ENCODE peak calls at places on chromosomes 16 and 17, in nine cellular contexts. H is omental fat pad; M is stimulated activated CD4-positive, alpha-beta T cell treated with anti-CD3 and anti-CD28 coated beads, TNF-alpha, amount 100 ng/mL, for 1 hour; Y is caudate nucleus; Z is A673; O is T47D; D is RPMI7951; R is CD8-positive, alpha-beta T cell; V is activated naive CD4-positive, alpha-beta T cell treated with anti-CD3 and anti-CD28 coated beads for 36 hours. U is an unnamed sample.

GRCh38 chr17:43787728-43788127 is 7.5 kb downstream of the CFAP97D1 start:
- DNase-seq in V (no peak), H (no peak), D (no peak), R (no peak), Y (no peak), Z (peak; percentile 39), M (no peak), O (no peak), U (no peak)

GRCh38 chr17:55845385-55845784 is 94.5 kb downstream of the PCTP start:
- DNase-seq in D (peak; percentile 29), R (peak; percentile 1), Y (no peak), M (no peak), O (no peak), V (peak; percentile 40), Z (peak; percentile 71), H (peak; percentile 23), U (peak; percentile 42)

GRCh38 chr17:49834118-49834743 is 13.6 kb downstream of the TAC4 start:
- DNase-seq in M (no peak), O (no peak), Z (no peak), R (no peak), H (no peak), V (no peak), Y (no peak), D (no peak), U (no peak)

GRCh38 chr17:39674702-39675389 is 6.6 kb downstream of the PNMT start:
- DNase-seq in Z (no peak), O (peak; percentile 78), V (no peak), M (no peak), H (no peak), R (no peak), Y (no peak), D (no peak), U (no peak)

GRCh38 chr16:89020068-89020924 is 43.3 kb upstream of the CBFA2T3 start:
- DNase-seq in Z (no peak), D (peak; percentile 25), O (no peak), R (no peak), V (peak; percentile 60), M (no peak), Y (no peak), H (no peak), U (no peak)

GRCh38 chr16:77093999-77094398 is 97.0 kb upstream of the MON1B start:
- DNase-seq in M (no peak), D (no peak), Z (no peak), H (no peak), V (no peak), R (no peak), O (no peak), Y (no peak), U (no peak)

GRCh38 chr16:88691924-88692560 is 5.7 kb upstream of the SNAI3 start:
- DNase-seq in M (no peak), R (no peak), D (no peak), Y (no peak), O (no peak), Z (no peak), H (no peak), V (peak; percentile 53), U (no peak)

GRCh38 chr16:17251496-17251895 is 219.3 kb downstream of the XYLT1 start:
- DNase-seq in O (no peak), R (no peak), H (no peak), D (no peak), Z (no peak), M (no peak), Y (no peak), V (no peak), U (no peak)

GRCh38 chr16:79593074-79593531 is 7.4 kb downstream of the MAF start:
- DNase-seq in D (no peak), Y (no peak), R (no peak), V (no peak), H (no peak), O (no peak), M (no peak), Z (no peak), U (no peak)

GRCh38 chr16:14378131-14378551 is 251.9 kb downstream of the PARN start:
- DNase-seq in R (no peak), Z (no peak), M (no peak), H (no peak), V (no peak), Y (no peak), D (peak; percentile 81), O (no peak), U (peak; percentile 38)

GRCh38 chr17:68455756-68456528 is 1.4 kb downstream of the WIPI1 start:
- DNase-seq in O (peak; percentile 51), H (no peak), M (no peak), Z (no peak), R (no peak), V (no peak), Y (no peak), D (peak; percentile 73), U (peak; percentile 95)

GRCh38 chr17:42241871-42242270 is 34.3 kb downstream of the STAT5B start:
- DNase-seq in R (no peak), O (no peak), H (no peak), V (no peak), D (no peak), Y (no peak), Z (no peak), M (no peak), U (no peak)

GRCh38 chr17:10415161-10415560 is 6.6 kb downstream of the MYH8 start:
- DNase-seq in H (no peak), R (no peak), Y (no peak), Z (no peak), D (no peak), O (no peak), M (no peak), V (no peak), U (no peak)

GRCh38 chr16:86007524-86007923 is 108.6 kb downstream of the IRF8 start:
- DNase-seq in Z (no peak), D (no peak), Y (no peak), O (no peak), M (no peak), V (no peak), H (no peak), R (no peak), U (no peak)

GRCh38 chr17:63116228-63116627 is 150.2 kb downstream of the TANC2 start:
- DNase-seq in Z (peak; percentile 19), V (no peak), D (peak; percentile 8), H (no peak), O (no peak), R (no peak), Y (no peak), M (no peak), U (no peak)

GRCh38 chr17:8408371-8408770 is 10.7 kb upstream of the RNF222 start:
- DNase-seq in H (no peak), M (no peak), Y (no peak), R (no peak), Z (no peak), O (no peak), V (no peak), D (peak; percentile 8), U (no peak)

GRCh38 chr17:38533706-38534497 is 71.8 kb downstream of the SRCIN1 start:
- DNase-seq in Y (no peak), Z (no peak), R (no peak), D (no peak), M (no peak), V (no peak), H (no peak), O (no peak), U (no peak)

GRCh38 chr16:49350265-49351103 is 23.1 kb upstream of the C16orf78 start:
- DNase-seq in H (peak; percentile 60), M (no peak), Y (peak; percentile 2), O (peak; percentile 50), V (peak; percentile 71), D (peak; percentile 41), R (peak; percentile 7), Z (peak; percentile 71), U (peak; percentile 53)

GRCh38 chr16:87897563-87898505 is 28.5 kb upstream of the SLC7A5 start:
- DNase-seq in Z (no peak), O (no peak), R (peak; percentile 46), Y (no peak), V (peak; percentile 88), H (no peak), D (no peak), M (peak; percentile 31), U (no peak)

GRCh38 chr17:59712856-59713255 is 5.4 kb downstream of the VMP1 start:
- DNase-seq in O (no peak), Z (no peak), H (no peak), M (no peak), D (no peak), Y (no peak), V (no peak), R (no peak), U (no peak)

GRCh38 chr17:30208214-30208613 is 27.3 kb downstream of the SLC6A4 start:
- DNase-seq in H (no peak), O (no peak), R (no peak), M (no peak), Z (no peak), D (no peak), V (no peak), Y (no peak), U (no peak)

GRCh38 chr17:41777579-41778188 is 8.8 kb downstream of the JUP start:
- DNase-seq in H (no peak), R (no peak), Y (no peak), M (no peak), Z (no peak), O (no peak), V (no peak), D (peak; percentile 97), U (peak; percentile 99)

GRCh38 chr16:69563605-69564580 is 1.9 kb upstream of the NFAT5 start:
- DNase-seq in V (peak; percentile 90), Z (peak; percentile 44), D (peak; percentile 41), H (no peak), R (no peak), O (no peak), M (peak; percentile 14), Y (no peak), U (peak; percentile 17)